ENCODE peak calls at places on chromosome 9, in seven cellular contexts. X, B, H, D, Z, T and U are unnamed samples.

GRCh38 chr9:37929441-37929895 is 25.5 kb upstream of the SLC25A51 start:
- DNase-seq in X (no peak), H (no peak), B (no peak), Z (no peak), D (no peak), T (no peak), U (no peak)

GRCh38 chr9:98942906-98943681 is 613 bp upstream of the COL15A1 start:
- DNase-seq in H (no peak), Z (peak), T (no peak), D (no peak), B (no peak), X (no peak), U (no peak)

GRCh38 chr9:71746753-71747115 is 21.6 kb downstream of the CEMIP2 start:
- DNase-seq in D (no peak), T (no peak), X (no peak), Z (no peak), B (no peak), H (no peak), U (no peak)

GRCh38 chr9:115396071-115396529 is 278.1 kb upstream of the TNC start:
- DNase-seq in D (no peak), X (no peak), Z (no peak), B (no peak), T (no peak), H (no peak), U (no peak)

GRCh38 chr9:115194216-115194615 is 76.3 kb upstream of the TNC start:
- DNase-seq in H (no peak), X (no peak), B (no peak), Z (no peak), T (no peak), D (no peak), U (no peak)

GRCh38 chr9:105697871-105698270 is 3.5 kb downstream of the TMEM38B start:
- DNase-seq in H (no peak), B (no peak), X (no peak), Z (no peak), T (no peak), D (no peak), U (no peak)

GRCh38 chr9:128078504-128079434 is 10.7 kb downstream of the SLC25A25 start:
- DNase-seq in X (no peak), D (no peak), H (no peak), T (no peak), Z (no peak), B (peak), U (no peak)

GRCh38 chr9:20270176-20270575 is 352.1 kb downstream of the MLLT3 start:
- DNase-seq in Z (no peak), X (no peak), T (no peak), D (no peak), H (no peak), B (no peak), U (no peak)

DNA sequence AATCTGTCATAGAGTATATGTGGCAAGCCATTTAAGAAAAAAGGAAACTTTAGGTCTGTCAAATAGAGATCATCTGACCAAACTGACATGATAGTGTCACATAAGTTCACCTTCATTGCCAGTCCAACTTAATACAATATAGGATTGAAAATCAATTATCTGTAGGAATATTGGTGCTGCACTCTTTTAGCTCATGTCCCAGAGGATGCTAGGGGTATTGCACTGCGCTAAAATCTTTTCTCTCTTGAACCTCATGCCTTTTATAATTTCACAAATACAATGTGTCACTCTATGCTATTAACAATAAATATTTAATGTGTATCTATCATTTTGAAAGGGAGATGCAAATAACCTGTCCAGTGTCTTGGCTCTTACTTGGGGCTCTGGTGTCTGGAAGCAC is 72.4 kb upstream of the FAM120A start:
- DNase-seq in X (no peak), Z (no peak), D (no peak), B (no peak), H (no peak), T (no peak), U (no peak)
- TF ChIP-seq CTCF in X (no peak), Z (no peak), D (peak), B (no peak), H (no peak), T (no peak), U (no peak)

DNA sequence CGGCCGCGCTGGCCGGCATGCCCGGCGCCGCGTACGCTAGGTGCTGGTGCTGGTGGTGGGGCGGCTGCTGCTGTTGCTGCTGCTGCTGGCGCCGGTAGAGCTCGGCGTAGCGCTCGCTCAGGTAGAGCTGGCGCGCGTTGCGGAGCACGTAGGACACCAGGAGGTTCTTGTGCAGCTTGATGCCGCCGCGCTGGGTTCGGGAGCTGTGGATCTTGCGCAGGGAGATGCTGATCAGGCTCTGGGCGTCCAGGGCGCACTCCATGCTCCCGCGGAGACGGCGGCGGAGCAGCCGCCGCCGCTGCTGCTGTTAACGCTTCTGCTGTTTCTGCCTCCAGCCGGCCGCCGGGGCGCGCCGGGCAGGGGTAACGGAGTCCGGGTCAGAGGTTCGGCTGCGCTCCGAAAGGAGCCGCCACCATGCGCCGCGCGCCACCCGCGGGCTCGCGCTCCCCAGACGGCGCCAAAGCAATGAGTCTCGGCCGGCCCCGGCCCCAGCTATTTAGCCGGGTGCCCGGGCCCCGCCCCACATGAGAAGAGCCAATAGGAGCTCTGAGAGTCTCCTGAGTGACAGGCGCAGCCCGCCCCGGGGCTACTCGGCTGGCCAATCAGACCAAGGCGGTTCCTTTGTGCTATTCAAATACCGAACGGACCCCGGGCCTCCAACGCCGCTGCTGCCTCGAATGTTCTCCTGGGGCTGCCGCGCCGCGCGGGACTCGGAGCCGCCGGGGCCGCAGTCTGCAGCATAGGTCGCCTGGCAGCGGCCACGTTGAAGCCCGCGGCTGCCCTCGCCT is at the start of gene IER5L:
- DNase-seq in B (peak), D (peak), Z (peak), T (peak), X (peak), H (peak), U (peak)
- TF ChIP-seq CTCF in B (no peak), D (no peak), Z (no peak), T (no peak), X (no peak), H (no peak), U (no peak)

GRCh38 chr9:75013735-75014134 is 14.4 kb downstream of the CARNMT1 start:
- DNase-seq in H (no peak), X (no peak), B (no peak), Z (no peak), D (no peak), T (no peak), U (no peak)
- TF ChIP-seq CTCF in H (no peak), X (no peak), B (no peak), Z (no peak), D (no peak), T (no peak), U (no peak)

DNA sequence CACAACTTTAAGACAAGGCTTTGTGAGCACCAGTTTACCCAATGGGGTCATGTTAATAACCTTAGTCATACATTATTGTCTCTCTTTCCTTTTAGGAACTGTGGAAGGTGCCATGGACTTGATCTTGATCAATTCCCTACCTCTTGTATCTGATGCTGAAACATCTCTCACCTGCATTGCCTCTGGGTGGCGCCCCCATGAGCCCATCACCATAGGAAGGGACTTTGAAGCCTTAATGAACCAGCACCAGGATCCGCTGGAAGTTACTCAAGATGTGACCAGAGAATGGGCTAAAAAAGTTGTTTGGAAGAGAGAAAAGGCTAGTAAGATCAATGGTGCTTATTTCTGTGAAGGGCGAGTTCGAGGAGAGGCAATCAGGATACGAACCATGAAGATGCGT is 48.7 kb downstream of the TEK start:
- DNase-seq in D (no peak), B (no peak), H (no peak), T (no peak), Z (no peak), X (no peak), U (no peak)
- TF ChIP-seq CTCF in D (no peak), B (no peak), H (no peak), T (no peak), Z (no peak), X (no peak), U (no peak)

DNA sequence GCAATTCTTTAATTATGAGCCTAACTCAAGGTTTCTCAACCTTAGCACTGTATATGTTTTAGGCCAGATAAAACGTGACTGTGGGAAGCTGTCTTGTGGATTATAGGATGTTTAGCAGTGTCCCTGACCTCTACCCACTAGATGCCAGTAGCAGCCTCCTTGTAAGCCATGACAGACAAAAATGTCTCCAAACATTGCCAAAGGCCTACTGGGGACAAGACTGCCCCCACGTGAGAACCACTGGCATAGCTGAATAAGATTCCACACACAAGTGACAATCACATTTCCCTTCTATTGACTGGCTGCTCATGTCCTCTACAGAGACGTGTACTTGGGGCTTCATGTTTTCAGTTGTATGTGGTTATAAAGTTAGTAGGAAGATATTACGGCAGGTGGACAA is 55.4 kb downstream of the GOLM1 start:
- DNase-seq in X (no peak), Z (no peak), H (no peak), T (peak), D (no peak), B (no peak), U (no peak)
- TF ChIP-seq CTCF in X (no peak), Z (no peak), H (no peak), T (peak), D (peak), B (no peak), U (no peak)

DNA sequence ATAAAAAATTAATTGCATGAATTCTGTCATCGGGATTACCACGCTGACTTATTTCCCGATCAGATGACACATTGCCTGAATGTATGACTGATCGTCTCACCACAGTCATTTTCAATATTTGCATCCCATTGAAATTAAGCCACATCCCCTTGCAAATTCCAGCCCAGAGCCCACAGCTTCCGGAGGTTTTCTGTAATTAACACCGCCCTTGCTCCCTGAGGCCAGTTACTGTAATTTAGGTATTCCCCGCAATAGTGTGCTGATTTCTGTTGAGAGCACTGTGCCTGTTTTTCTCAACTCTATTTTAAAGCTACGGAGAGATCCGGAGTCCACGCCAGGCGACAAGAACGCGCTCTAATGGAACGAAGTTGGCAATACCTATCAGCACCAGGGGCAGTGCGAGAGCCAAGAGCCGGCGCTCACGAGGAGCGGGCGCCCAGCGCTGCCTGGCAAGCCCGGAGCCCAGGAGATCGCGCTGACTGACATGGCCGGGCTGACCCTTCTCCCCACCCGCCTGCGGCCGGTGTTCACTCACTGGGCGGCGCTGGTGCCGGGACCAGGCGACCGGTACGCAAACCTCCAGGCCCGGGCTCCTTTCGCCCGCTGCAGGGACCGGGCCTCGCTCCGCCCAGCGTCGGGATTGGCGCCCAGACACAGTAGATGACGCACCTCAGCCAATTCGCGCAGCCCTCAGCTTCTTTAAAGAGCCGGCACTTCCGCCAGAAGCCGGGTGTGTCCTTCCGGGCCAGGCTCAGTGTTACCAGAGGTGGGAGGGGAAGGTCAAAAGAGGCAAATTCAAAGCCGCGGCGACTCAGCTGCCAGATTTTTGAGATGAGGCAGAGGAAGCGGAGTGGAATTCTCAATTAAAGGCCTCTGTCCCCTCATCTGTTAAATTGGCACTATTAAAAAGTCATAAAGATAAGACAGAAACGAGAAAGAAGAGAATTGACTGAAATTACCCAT is at the start of gene PLGRKT:
- DNase-seq in Z (peak), B (peak), X (peak), H (peak), D (peak), T (peak), U (peak)
- TF ChIP-seq CTCF in Z (peak), B (no peak), X (peak), H (peak), D (peak), T (peak), U (peak)